ENCODE peak calls at places on chromosomes 2 and 18, in eight cellular contexts. F, S, Q, N, P, E, G and C are unnamed samples.

GRCh38 chr2:225190987-225191386 is 148.7 kb upstream of the DOCK10 start:
- DNase-seq in F (no peak), S (no peak), Q (no peak), N (no peak), P (no peak), E (peak), G (no peak), C (no peak)

GRCh38 chr18:79560042-79560860 is 119.4 kb upstream of the CTDP1 start:
- DNase-seq in F (no peak), S (no peak), Q (no peak), N (no peak), P (no peak), E (no peak), G (no peak), C (no peak)

GRCh38 chr2:9291331-9291730 is 84.7 kb downstream of the ASAP2 start:
- DNase-seq in F (no peak), S (no peak), Q (no peak), N (no peak), P (no peak), E (no peak), G (no peak), C (no peak)

GRCh38 chr2:118721817-118722551 is 125.5 kb downstream of the EN1 start:
- DNase-seq in F (no peak), S (no peak), Q (no peak), N (no peak), P (no peak), E (no peak), G (no peak), C (no peak)

GRCh38 chr2:159637988-159638501 is 21.7 kb upstream of the BAZ2B start:
- DNase-seq in F (no peak), S (no peak), Q (no peak), N (no peak), P (no peak), E (peak), G (peak), C (peak)

GRCh38 chr18:457120-457519 is 43.4 kb downstream of the COLEC12 start:
- DNase-seq in F (no peak), S (no peak), Q (no peak), N (no peak), P (peak), E (peak), G (no peak), C (no peak)

GRCh38 chr2:102783506-102784189 is 21.8 kb downstream of the TMEM182 start:
- DNase-seq in F (no peak), S (no peak), Q (no peak), N (no peak), P (no peak), E (no peak), G (no peak), C (no peak)

GRCh38 chr2:101501443-101501842 is 26.5 kb upstream of the RFX8 start:
- DNase-seq in F (no peak), S (no peak), Q (peak), N (no peak), P (no peak), E (no peak), G (peak), C (peak)

GRCh38 chr2:214575030-214575949 is 164.4 kb downstream of the VWC2L start:
- DNase-seq in F (no peak), S (no peak), Q (no peak), N (no peak), P (no peak), E (no peak), G (peak), C (peak)

GRCh38 chr2:209579236-209579749 is 155.4 kb downstream of the MAP2 start:
- DNase-seq in F (no peak), S (no peak), Q (no peak), N (no peak), P (peak), E (peak), G (peak), C (peak)

GRCh38 chr2:168220971-168221819 is 26.2 kb downstream of the STK39 start:
- DNase-seq in F (no peak), S (no peak), Q (no peak), N (no peak), P (no peak), E (no peak), G (peak), C (peak)

GRCh38 chr18:3689986-3690681 is 240.2 kb downstream of the TGIF1 start:
- DNase-seq in F (no peak), S (no peak), Q (no peak), N (no peak), P (no peak), E (no peak), G (peak), C (peak)

GRCh38 chr2:238866656-238867277 is 18.9 kb downstream of the TWIST2 start:
- DNase-seq in F (no peak), S (no peak), Q (no peak), N (no peak), P (no peak), E (no peak), G (no peak), C (no peak)

GRCh38 chr2:104254017-104254416 is 599.9 kb upstream of the POU3F3 start:
- DNase-seq in F (no peak), S (no peak), Q (no peak), N (no peak), P (no peak), E (no peak), G (no peak), C (no peak)

GRCh38 chr18:71998547-71998946 is 545.6 kb downstream of the CBLN2 start:
- DNase-seq in F (no peak), S (no peak), Q (no peak), N (no peak), P (no peak), E (no peak), G (no peak), C (no peak)

GRCh38 chr2:9554841-9555337 is 741 bp downstream of the ADAM17 start:
- DNase-seq in F (no peak), S (peak), Q (peak), N (no peak), P (no peak), E (peak), G (peak), C (peak)

GRCh38 chr2:41695714-41696113 is 352.1 kb upstream of the PKDCC start:
- DNase-seq in F (no peak), S (no peak), Q (no peak), N (no peak), P (no peak), E (peak), G (no peak), C (no peak)

GRCh38 chr2:189267491-189267890 is 87.9 kb upstream of the COL5A2 start:
- DNase-seq in F (no peak), S (no peak), Q (no peak), N (no peak), P (no peak), E (no peak), G (no peak), C (no peak)

GRCh38 chr18:24189664-24190346 is 50.9 kb downstream of the CABYR start:
- DNase-seq in F (no peak), S (no peak), Q (no peak), N (no peak), P (no peak), E (no peak), G (no peak), C (no peak)

GRCh38 chr18:79598046-79598884 is 81.3 kb upstream of the CTDP1 start:
- DNase-seq in F (no peak), S (no peak), Q (no peak), N (peak), P (no peak), E (no peak), G (no peak), C (no peak)

GRCh38 chr2:160322320-160322719 is 122.2 kb upstream of the ITGB6 start:
- DNase-seq in F (no peak), S (no peak), Q (no peak), N (no peak), P (no peak), E (no peak), G (no peak), C (no peak)

GRCh38 chr2:105821428-105822125 is 76.9 kb downstream of the NCK2 start:
- DNase-seq in F (no peak), S (no peak), Q (peak), N (no peak), P (no peak), E (no peak), G (no peak), C (no peak)

GRCh38 chr2:17539993-17540812 is at the start of gene VSNL1:
- DNase-seq in F (peak), S (no peak), Q (peak), N (no peak), P (peak), E (peak), G (peak), C (peak)

GRCh38 chr2:42917374-42918017 is 125.1 kb upstream of the HAAO start:
- DNase-seq in F (no peak), S (no peak), Q (no peak), N (no peak), P (no peak), E (no peak), G (peak), C (peak)

GRCh38 chr18:22179631-22180030 is 10.2 kb downstream of the GATA6 start:
- DNase-seq in F (no peak), S (no peak), Q (no peak), N (no peak), P (no peak), E (no peak), G (no peak), C (no peak)

GRCh38 chr2:107936427-107937359 is 49.6 kb upstream of the SLC5A7 start:
- DNase-seq in F (no peak), S (no peak), Q (peak), N (no peak), P (no peak), E (peak), G (peak), C (peak)

GRCh38 chr18:47561316-47561715 is 309.9 kb upstream of the SKOR2 start:
- DNase-seq in F (no peak), S (no peak), Q (no peak), N (no peak), P (no peak), E (no peak), G (no peak), C (no peak)